ENCODE peak calls at places on chromosomes 1 and 21, in nine cellular contexts. F, W, C, L, B, Y, P, T and N are unnamed samples.

GRCh38 chr1:40153073-40153770 is 8.0 kb upstream of the RLF start:
- DNase-seq in W (peak; percentile 31), F (peak; percentile 50), B (no peak), L (no peak), T (no peak), P (peak; percentile 59), Y (no peak), C (peak; percentile 73), N (peak; percentile 28)

GRCh38 chr21:38308010-38308784 is 51.4 kb downstream of the KCNJ15 start:
- DNase-seq in T (peak; percentile 69), W (no peak), L (no peak), C (no peak), B (no peak), Y (no peak), P (no peak), F (no peak), N (no peak)

GRCh38 chr1:96808186-96808585 is 86.6 kb downstream of the PTBP2 start:
- DNase-seq in B (no peak), C (no peak), T (no peak), Y (no peak), L (no peak), F (peak; percentile 1), P (no peak), W (no peak), N (no peak)

GRCh38 chr1:179883040-179883501 is 986 bp downstream of the TOR1AIP1 start:
- DNase-seq in W (no peak), F (peak; percentile 56), L (no peak), Y (peak; percentile 39), C (no peak), B (peak; percentile 35), P (no peak), T (no peak), N (peak; percentile 9)

GRCh38 chr1:65494671-65495070 is 74.2 kb downstream of the LEPR start:
- DNase-seq in Y (no peak), B (no peak), C (no peak), W (no peak), T (no peak), L (no peak), F (no peak), P (no peak), N (no peak)

GRCh38 chr1:115284209-115284608 is 53.8 kb downstream of the NGF start:
- DNase-seq in C (no peak), F (no peak), T (no peak), W (no peak), P (no peak), L (no peak), B (no peak), Y (no peak), N (no peak)

GRCh38 chr1:12626888-12627287 is 8.9 kb upstream of the DHRS3 start:
- DNase-seq in T (no peak), F (no peak), B (no peak), L (no peak), C (no peak), P (no peak), Y (no peak), W (no peak), N (no peak)

GRCh38 chr1:52306227-52307006 is 59.6 kb downstream of the CC2D1B start:
- DNase-seq in W (no peak), L (no peak), B (no peak), P (no peak), C (no peak), Y (no peak), T (peak; percentile 57), F (peak; percentile 40), N (peak; percentile 13)

GRCh38 chr21:28068455-28069358 is 924.0 kb downstream of the LTN1 start:
- DNase-seq in L (no peak), T (no peak), C (no peak), F (no peak), B (no peak), Y (no peak), P (no peak), W (no peak), N (no peak)

GRCh38 chr1:61263905-61264824 is 181.8 kb downstream of the NFIA start:
- DNase-seq in F (no peak), T (no peak), P (no peak), B (no peak), L (no peak), C (no peak), Y (no peak), W (no peak), N (no peak)

GRCh38 chr1:240888039-240888786 is 276.3 kb upstream of the GREM2 start:
- DNase-seq in C (peak; percentile 89), W (peak; percentile 57), L (no peak), F (peak; percentile 16), P (no peak), T (no peak), B (peak; percentile 57), Y (peak; percentile 61), N (no peak)

GRCh38 chr1:2124446-2125198 is 70.0 kb downstream of the FAAP20 start:
- DNase-seq in P (no peak), C (no peak), T (no peak), W (no peak), Y (no peak), F (no peak), B (no peak), L (no peak), N (no peak)

GRCh38 chr1:2126331-2127180 is 68.0 kb downstream of the FAAP20 start:
- DNase-seq in L (no peak), W (no peak), B (no peak), P (no peak), C (no peak), F (peak; percentile 57), T (no peak), Y (no peak), N (no peak)

GRCh38 chr1:2128189-2128901 is 66.2 kb downstream of the FAAP20 start:
- DNase-seq in L (no peak), F (no peak), P (no peak), B (no peak), C (no peak), W (no peak), T (no peak), Y (no peak), N (no peak)

GRCh38 chr1:2127181-2128145 is 67.1 kb downstream of the FAAP20 start:
- DNase-seq in Y (no peak), C (no peak), L (no peak), T (no peak), F (peak; percentile 62), B (no peak), P (no peak), W (no peak), N (peak; percentile 43)

GRCh38 chr1:2125375-2126211 is 69.0 kb downstream of the FAAP20 start:
- DNase-seq in W (no peak), L (no peak), B (no peak), Y (no peak), T (peak; percentile 48), F (no peak), C (no peak), P (no peak), N (no peak)
- H3K27ac ChIP-seq in W (no peak overlapping the region), L (no peak overlapping the region), B (no peak overlapping the region), Y (no peak overlapping the region), T (no peak overlapping the region), F (no peak overlapping the region), C (no peak overlapping the region), P (no peak overlapping the region), N (no peak overlapping the region)

GRCh38 chr1:159014851-159015250 is 5.1 kb downstream of the IFI16 start:
- DNase-seq in P (no peak), B (no peak), C (no peak), T (no peak), L (no peak), W (no peak), F (no peak), Y (no peak), N (no peak)

GRCh38 chr1:159011701-159012100 is 2.0 kb downstream of the IFI16 start:
- DNase-seq in P (no peak), L (no peak), C (no peak), Y (no peak), W (no peak), B (no peak), F (no peak), T (no peak), N (no peak)

GRCh38 chr1:159010398-159010797 is 691 bp downstream of the IFI16 start:
- DNase-seq in P (no peak), L (no peak), B (no peak), Y (no peak), C (no peak), F (no peak), W (no peak), T (no peak), N (no peak)

GRCh38 chr1:159014003-159014571 is 4.4 kb downstream of the IFI16 start:
- DNase-seq in F (no peak), C (no peak), T (no peak), L (no peak), B (no peak), Y (no peak), W (no peak), P (no peak), N (no peak)

GRCh38 chr1:159012495-159012894 is 2.8 kb downstream of the IFI16 start:
- DNase-seq in B (no peak), T (no peak), L (no peak), P (peak; percentile 58), W (no peak), Y (peak; percentile 15), F (no peak), C (no peak), N (no peak)
- TF ChIP-seq POLR2AphosphoS5 in B (no peak), T (no peak), L (no peak), P (peak; percentile 84), W (no peak), Y (peak; percentile 52), F (no peak), C (no peak), N (peak; percentile 7)

GRCh38 chr1:228211091-228211870 is 3.4 kb downstream of the OBSCN start:
- DNase-seq in T (no peak), C (peak; percentile 20), Y (no peak), P (no peak), W (no peak), B (no peak), F (no peak), L (no peak), N (no peak)
- H3K27ac ChIP-seq in T (no peak overlapping the region), C (no peak overlapping the region), Y (no peak overlapping the region), P (no peak overlapping the region), W (no peak overlapping the region), B (no peak overlapping the region), F (no peak overlapping the region), L (no peak overlapping the region), N (no peak overlapping the region)

GRCh38 chr1:28441674-28442073 is 64.2 kb upstream of the RCC1 start:
- DNase-seq in F (no peak), W (no peak), B (no peak), P (no peak), L (no peak), Y (no peak), T (no peak), C (no peak), N (no peak)

GRCh38 chr1:28437260-28437923 is 67.9 kb downstream of the PHACTR4 start:
- DNase-seq in P (no peak), W (no peak), F (peak; percentile 7), C (no peak), B (no peak), Y (peak; percentile 52), L (no peak), T (no peak), N (peak; percentile 26)

GRCh38 chr1:28439320-28439719 is 66.5 kb upstream of the RCC1 start:
- DNase-seq in B (no peak), F (no peak), Y (no peak), T (no peak), P (no peak), W (no peak), C (no peak), L (no peak), N (no peak)

GRCh38 chr1:28436211-28436769 is 66.8 kb downstream of the PHACTR4 start:
- DNase-seq in Y (no peak), L (no peak), W (no peak), F (no peak), C (no peak), T (no peak), B (no peak), P (no peak), N (no peak)

GRCh38 chr1:28437924-28438699 is 67.7 kb upstream of the RCC1 start:
- DNase-seq in C (peak; percentile 58), T (peak; percentile 85), Y (peak; percentile 73), B (peak; percentile 76), L (peak; percentile 83), P (no peak), F (peak; percentile 59), W (peak; percentile 26), N (peak; percentile 93)
- TF ChIP-seq POLR2AphosphoS5 in C (no peak), T (no peak), Y (peak; percentile 80), B (peak; percentile 78), L (peak; percentile 96), P (no peak), F (no peak), W (no peak), N (peak; percentile 97)